ENCODE peak calls at places on chromosomes 1 and 21, in six cellular contexts. X is astrocyte of the spinal cord, N is cardiac muscle cell, A is left lung, Q is testis, M is PC-3. J is an unnamed sample.

GRCh38 chr1:110171134-110171733 is 20.9 kb downstream of the SLC6A17 start:
- DNase-seq in X (no peak), N (no peak), A (no peak), Q (no peak), M (no peak), J (no peak)

GRCh38 chr1:156495401-156496140 is 5.0 kb downstream of the MEF2D start:
- DNase-seq in X (no peak), N (peak), A (no peak), Q (peak), M (no peak), J (no peak)

GRCh38 chr1:9843576-9843945 is 19.8 kb upstream of the CLSTN1 start:
- DNase-seq in X (no peak), N (no peak), A (peak), Q (no peak), M (peak), J (no peak)

GRCh38 chr21:16624468-16625102 is 888.3 kb upstream of the CXADR start:
- DNase-seq in X (no peak), N (no peak), A (no peak), Q (no peak), M (no peak), J (no peak)

GRCh38 chr1:32816676-32817158 is 441 bp downstream of the YARS1 start:
- DNase-seq in X (peak), N (peak), A (no peak), Q (no peak), M (peak), J (no peak)

GRCh38 chr1:99535470-99536164 is 110.3 kb upstream of the PALMD start:
- DNase-seq in X (no peak), N (no peak), A (no peak), Q (no peak), M (peak), J (no peak)

GRCh38 chr1:181504294-181505115 is 21.2 kb downstream of the CACNA1E start:
- DNase-seq in X (no peak), N (peak), A (no peak), Q (no peak), M (peak), J (no peak)

GRCh38 chr1:65681101-65681500 is 111.6 kb upstream of the PDE4B start:
- DNase-seq in X (peak), N (no peak), A (no peak), Q (no peak), M (peak), J (no peak)

GRCh38 chr1:231701306-231701705 is 74.7 kb downstream of the DISC1 start:
- DNase-seq in X (peak), N (no peak), A (no peak), Q (no peak), M (no peak), J (no peak)

GRCh38 chr1:34825455-34826081 is 32.8 kb downstream of the GJA4 start:
- DNase-seq in X (no peak), N (peak), A (no peak), Q (no peak), M (no peak), J (no peak)

GRCh38 chr1:47527653-47528272 is 89.9 kb downstream of the FOXD2 start:
- DNase-seq in X (no peak), N (peak), A (peak), Q (no peak), M (peak), J (no peak)

GRCh38 chr1:25650219-25650576 is 33.6 kb downstream of the MAN1C1 start:
- DNase-seq in X (no peak), N (no peak), A (no peak), Q (no peak), M (no peak), J (no peak)

GRCh38 chr1:31626451-31627202 is 9.1 kb downstream of the HCRTR1 start:
- DNase-seq in X (no peak), N (no peak), A (no peak), Q (peak), M (no peak), J (no peak)

GRCh38 chr1:179229214-179230140 is at the start of gene ABL2:
- DNase-seq in X (peak), N (peak), A (peak), Q (peak), M (peak), J (peak)

GRCh38 chr21:41611441-41611840 is 103.5 kb upstream of the TMPRSS2 start:
- DNase-seq in X (no peak), N (no peak), A (no peak), Q (no peak), M (no peak), J (no peak)

GRCh38 chr1:228490120-228491078 is 3.2 kb downstream of the RNF187 start:
- DNase-seq in X (peak), N (no peak), A (no peak), Q (no peak), M (peak), J (no peak)

GRCh38 chr1:107276247-107276646 is 135.4 kb downstream of the NTNG1 start:
- DNase-seq in X (no peak), N (no peak), A (no peak), Q (no peak), M (no peak), J (no peak)

GRCh38 chr1:3534803-3535637 is 76.3 kb downstream of the MEGF6 start:
- DNase-seq in X (no peak), N (no peak), A (no peak), Q (no peak), M (no peak), J (no peak)

GRCh38 chr1:175287377-175287776 is 94.8 kb upstream of the KIAA0040 start:
- DNase-seq in X (no peak), N (no peak), A (no peak), Q (peak), M (no peak), J (peak)

GRCh38 chr1:185244015-185244747 is 72.9 kb downstream of the IVNS1ABP start:
- DNase-seq in X (peak), N (no peak), A (no peak), Q (no peak), M (peak), J (no peak)

GRCh38 chr1:51264470-51264869 is 28.4 kb downstream of the RNF11 start:
- DNase-seq in X (peak), N (no peak), A (no peak), Q (no peak), M (peak), J (no peak)

GRCh38 chr1:65063025-65063424 is 85.0 kb upstream of the AK4 start:
- DNase-seq in X (no peak), N (no peak), A (no peak), Q (no peak), M (peak), J (no peak)

GRCh38 chr21:14864211-14865021 is 200.4 kb downstream of the NRIP1 start:
- DNase-seq in X (peak), N (peak), A (peak), Q (peak), M (peak), J (no peak)

GRCh38 chr1:153404768-153405167 is 11.6 kb upstream of the S100A7A start:
- DNase-seq in X (no peak), N (no peak), A (peak), Q (peak), M (peak), J (peak)
- TF ChIP-seq CTCF in X (peak), N (peak), A (peak), Q (no peak), M (peak), J (peak)

GRCh38 chr1:111513410-111514020 is 10.1 kb upstream of the ADORA3 start:
- DNase-seq in X (no peak), N (no peak), A (no peak), Q (peak), M (no peak), J (no peak)

GRCh38 chr1:111512132-111512874 is 8.9 kb upstream of the ADORA3 start:
- DNase-seq in X (no peak), N (no peak), A (no peak), Q (no peak), M (no peak), J (no peak)

GRCh38 chr1:111515291-111516007 is 12.0 kb upstream of the ADORA3 start:
- DNase-seq in X (peak), N (no peak), A (peak), Q (no peak), M (no peak), J (peak)

GRCh38 chr1:111517464-111518225 is 14.2 kb upstream of the ADORA3 start:
- DNase-seq in X (no peak), N (no peak), A (no peak), Q (no peak), M (no peak), J (no peak)

DNA sequence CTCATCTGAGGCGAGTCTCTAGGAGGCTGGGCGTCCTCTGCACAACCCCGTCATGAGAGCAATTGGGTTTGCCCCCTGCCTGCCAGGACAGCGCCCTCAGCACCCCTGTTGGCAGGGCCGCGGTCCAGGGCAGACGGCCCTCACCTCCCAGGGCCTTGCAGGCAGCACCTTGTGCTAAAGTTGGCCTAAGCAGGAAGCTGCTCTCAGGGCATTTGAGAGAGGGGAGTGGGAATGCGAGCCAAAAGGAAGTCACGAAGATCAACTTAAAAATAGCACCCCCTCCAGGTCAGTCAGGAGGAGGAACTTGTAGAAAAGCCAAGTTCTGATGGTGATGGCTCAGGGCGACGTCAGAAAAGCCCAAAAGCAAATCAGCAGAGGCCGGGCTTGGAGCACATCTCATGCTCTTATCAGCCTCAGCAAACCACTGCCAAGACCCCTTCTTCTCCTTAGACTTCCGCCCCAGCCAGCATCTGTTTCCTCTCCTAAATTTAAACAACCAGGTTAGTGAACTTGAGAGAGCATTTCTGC is 12.6 kb upstream of the ADORA3 start:
- DNase-seq in X (peak), N (no peak), A (no peak), Q (peak), M (no peak), J (peak)
- TF ChIP-seq CTCF in X (peak), N (peak), A (peak), Q (no peak), M (peak), J (peak)

DNA sequence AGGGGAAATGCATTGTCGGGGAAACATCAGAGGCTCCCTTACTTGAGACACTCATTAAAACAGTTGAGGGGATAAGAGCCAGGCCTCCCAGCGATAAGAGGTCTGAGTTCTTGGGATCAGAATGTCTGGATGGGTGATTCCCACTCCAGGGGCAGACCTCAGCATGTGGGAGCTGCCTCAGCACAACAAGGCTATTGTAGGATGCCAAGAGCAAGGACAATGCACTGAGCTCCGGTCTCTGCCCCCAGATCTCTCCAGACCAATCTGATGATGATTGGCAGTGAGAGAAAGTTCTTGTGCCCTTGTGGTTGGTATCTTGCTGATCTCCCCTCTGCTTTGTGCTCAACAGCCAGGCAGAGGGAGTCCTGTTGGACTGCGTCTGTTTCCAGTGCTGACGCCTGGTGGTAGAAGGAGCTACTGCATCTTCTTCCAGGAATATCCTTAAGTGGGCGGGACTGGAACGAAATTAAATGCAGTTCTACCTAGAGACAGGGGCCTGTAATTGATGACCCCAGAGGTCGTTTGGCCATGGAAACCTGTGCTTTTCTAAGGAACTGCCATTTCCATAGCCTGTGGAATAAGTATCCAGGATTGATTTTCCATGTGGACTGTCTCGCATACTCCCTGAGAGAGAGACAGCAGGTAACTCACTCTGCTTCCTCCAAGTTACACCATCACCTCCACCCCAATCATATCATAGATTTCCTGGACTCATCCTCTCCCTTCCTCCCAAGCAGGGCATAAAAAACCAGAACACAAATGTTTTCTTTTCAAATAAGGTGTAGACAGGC is 6.7 kb upstream of the ACKR1 start:
- DNase-seq in X (peak), N (peak), A (peak), Q (peak), M (peak), J (peak)
- TF ChIP-seq CTCF in X (peak), N (peak), A (peak), Q (peak), M (peak), J (peak)

GRCh38 chr1:36094621-36095061 is 5.9 kb downstream of the ADPRS start:
- DNase-seq in X (no peak), N (no peak), A (no peak), Q (no peak), M (no peak), J (no peak)
- TF ChIP-seq CTCF in X (no peak), N (no peak), A (no peak), Q (no peak), M (no peak), J (no peak)

GRCh38 chr1:202156590-202156989 is 3.8 kb downstream of the PTPN7 start:
- DNase-seq in X (no peak), N (no peak), A (no peak), Q (no peak), M (no peak), J (no peak)
- TF ChIP-seq CTCF in X (no peak), N (no peak), A (no peak), Q (no peak), M (no peak), J (no peak)

DNA sequence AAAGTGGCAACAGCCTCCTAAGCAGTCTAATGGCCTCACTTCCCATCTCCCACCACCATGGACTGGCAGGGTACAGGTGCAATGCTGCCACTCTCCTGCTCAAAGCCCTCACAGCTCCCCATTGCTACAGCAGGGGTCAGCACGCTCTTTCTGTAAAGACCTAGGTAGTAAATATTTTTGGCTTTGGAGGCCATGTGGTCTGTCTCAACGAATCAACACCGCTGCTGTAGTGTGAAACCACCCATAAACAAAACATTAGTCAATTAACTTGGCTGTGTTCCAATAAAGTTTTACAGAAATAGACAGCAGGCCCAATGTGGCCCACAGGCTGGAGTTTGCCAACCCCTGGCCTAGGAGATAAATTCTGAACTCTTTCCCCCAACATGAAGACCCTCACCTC is 44.6 kb upstream of the TMEM125 start:
- DNase-seq in X (no peak), N (no peak), A (no peak), Q (no peak), M (peak), J (no peak)
- TF ChIP-seq CTCF in X (no peak), N (no peak), A (no peak), Q (no peak), M (peak), J (no peak)